ENCODE peak calls at places on chromosomes 13 and 19, in eight cellular contexts. One of them, this sample, is unnamed.

GRCh38 chr13:96229356-96229755 is 139.4 kb downstream of the HS6ST3 start:
- DNase-seq in ascending aorta: no peak
- DNase-seq in foreskin fibroblast: no peak
- DNase-seq in AG09319: no peak
- DNase-seq in cardiac fibroblast: peak
- DNase-seq in natural killer cell: no peak
- DNase-seq in HFF-Myc: no peak
- DNase-seq in Caco-2: no peak
- DNase-seq in this sample: no peak

GRCh38 chr13:106302011-106302410 is 233.5 kb downstream of the EFNB2 start:
- DNase-seq in ascending aorta: no peak
- DNase-seq in foreskin fibroblast: no peak
- DNase-seq in AG09319: no peak
- DNase-seq in cardiac fibroblast: no peak
- DNase-seq in natural killer cell: no peak
- DNase-seq in HFF-Myc: no peak
- DNase-seq in Caco-2: no peak
- DNase-seq in this sample: no peak

GRCh38 chr13:76820759-76821158 is 65.4 kb downstream of the KCTD12 start:
- DNase-seq in ascending aorta: no peak
- DNase-seq in foreskin fibroblast: peak
- DNase-seq in AG09319: peak
- DNase-seq in cardiac fibroblast: peak
- DNase-seq in natural killer cell: no peak
- DNase-seq in HFF-Myc: no peak
- DNase-seq in Caco-2: no peak
- DNase-seq in this sample: no peak

GRCh38 chr19:34808566-34808965 is 35.6 kb upstream of the ZNF599 start:
- DNase-seq in ascending aorta: no peak
- DNase-seq in foreskin fibroblast: peak
- DNase-seq in AG09319: no peak
- DNase-seq in cardiac fibroblast: peak
- DNase-seq in natural killer cell: no peak
- DNase-seq in HFF-Myc: peak
- DNase-seq in Caco-2: no peak
- DNase-seq in this sample: no peak

GRCh38 chr13:50123862-50124535 is 108.8 kb downstream of the KCNRG start:
- DNase-seq in ascending aorta: peak
- DNase-seq in foreskin fibroblast: peak
- DNase-seq in AG09319: peak
- DNase-seq in cardiac fibroblast: peak
- DNase-seq in natural killer cell: peak
- DNase-seq in HFF-Myc: peak
- DNase-seq in Caco-2: peak
- DNase-seq in this sample: peak

GRCh38 chr13:42594577-42595571 is 20.9 kb downstream of the TNFSF11 start:
- DNase-seq in ascending aorta: no peak
- DNase-seq in foreskin fibroblast: peak
- DNase-seq in AG09319: peak
- DNase-seq in cardiac fibroblast: peak
- DNase-seq in natural killer cell: peak
- DNase-seq in HFF-Myc: peak
- DNase-seq in Caco-2: peak
- DNase-seq in this sample: peak

GRCh38 chr19:41351339-41352245 is 2.1 kb downstream of the TGFB1 start:
- DNase-seq in ascending aorta: peak
- DNase-seq in foreskin fibroblast: peak
- DNase-seq in AG09319: no peak
- DNase-seq in cardiac fibroblast: peak
- DNase-seq in natural killer cell: peak
- DNase-seq in HFF-Myc: no peak
- DNase-seq in Caco-2: no peak
- DNase-seq in this sample: peak

GRCh38 chr19:52453324-52454094 is at the start of gene ZNF578:
- DNase-seq in ascending aorta: no peak
- DNase-seq in foreskin fibroblast: peak
- DNase-seq in AG09319: peak
- DNase-seq in cardiac fibroblast: peak
- DNase-seq in natural killer cell: peak
- DNase-seq in HFF-Myc: peak
- DNase-seq in Caco-2: no peak
- DNase-seq in this sample: peak

GRCh38 chr19:10353793-10354391 is 14.5 kb upstream of the ICAM3 start:
- DNase-seq in ascending aorta: no peak
- DNase-seq in foreskin fibroblast: peak
- DNase-seq in AG09319: no peak
- DNase-seq in cardiac fibroblast: peak
- DNase-seq in natural killer cell: no peak
- DNase-seq in HFF-Myc: no peak
- DNase-seq in Caco-2: peak
- DNase-seq in this sample: peak

GRCh38 chr19:35911790-35912189 is 3.7 kb upstream of the TYROBP start:
- DNase-seq in ascending aorta: no peak
- DNase-seq in foreskin fibroblast: no peak
- DNase-seq in AG09319: no peak
- DNase-seq in cardiac fibroblast: no peak
- DNase-seq in natural killer cell: no peak
- DNase-seq in HFF-Myc: no peak
- DNase-seq in Caco-2: no peak
- DNase-seq in this sample: no peak

GRCh38 chr13:20340759-20341161 is 108.6 kb upstream of the GJB6 start:
- DNase-seq in ascending aorta: no peak
- DNase-seq in foreskin fibroblast: no peak
- DNase-seq in AG09319: no peak
- DNase-seq in cardiac fibroblast: peak
- DNase-seq in natural killer cell: no peak
- DNase-seq in HFF-Myc: no peak
- DNase-seq in Caco-2: no peak
- DNase-seq in this sample: no peak

GRCh38 chr19:47094557-47095517 is 18.7 kb downstream of the ZC3H4 start:
- DNase-seq in ascending aorta: no peak
- DNase-seq in foreskin fibroblast: no peak
- DNase-seq in AG09319: no peak
- DNase-seq in cardiac fibroblast: no peak
- DNase-seq in natural killer cell: no peak
- DNase-seq in HFF-Myc: no peak
- DNase-seq in Caco-2: peak
- DNase-seq in this sample: peak

GRCh38 chr13:67574320-67575233 is 344.4 kb upstream of the PCDH9 start:
- DNase-seq in ascending aorta: no peak
- DNase-seq in foreskin fibroblast: peak
- DNase-seq in AG09319: no peak
- DNase-seq in cardiac fibroblast: peak
- DNase-seq in natural killer cell: no peak
- DNase-seq in HFF-Myc: no peak
- DNase-seq in Caco-2: no peak
- DNase-seq in this sample: no peak

GRCh38 chr19:23304238-23304637 is 54.0 kb upstream of the ZNF724 start:
- DNase-seq in ascending aorta: no peak
- DNase-seq in foreskin fibroblast: no peak
- DNase-seq in AG09319: no peak
- DNase-seq in cardiac fibroblast: no peak
- DNase-seq in natural killer cell: no peak
- DNase-seq in HFF-Myc: no peak
- DNase-seq in Caco-2: no peak
- DNase-seq in this sample: no peak

GRCh38 chr19:23309926-23310325 is 59.7 kb upstream of the ZNF724 start:
- DNase-seq in ascending aorta: no peak
- DNase-seq in foreskin fibroblast: no peak
- DNase-seq in AG09319: no peak
- DNase-seq in cardiac fibroblast: no peak
- DNase-seq in natural killer cell: no peak
- DNase-seq in HFF-Myc: no peak
- DNase-seq in Caco-2: no peak
- DNase-seq in this sample: no peak

GRCh38 chr19:23311551-23311950 is 61.4 kb upstream of the ZNF724 start:
- DNase-seq in ascending aorta: no peak
- DNase-seq in foreskin fibroblast: no peak
- DNase-seq in AG09319: no peak
- DNase-seq in cardiac fibroblast: no peak
- DNase-seq in natural killer cell: no peak
- DNase-seq in HFF-Myc: no peak
- DNase-seq in Caco-2: no peak
- DNase-seq in this sample: no peak

GRCh38 chr19:23310729-23311211 is 60.6 kb upstream of the ZNF724 start:
- DNase-seq in ascending aorta: no peak
- DNase-seq in foreskin fibroblast: no peak
- DNase-seq in AG09319: no peak
- DNase-seq in cardiac fibroblast: no peak
- DNase-seq in natural killer cell: no peak
- DNase-seq in HFF-Myc: no peak
- DNase-seq in Caco-2: no peak
- DNase-seq in this sample: no peak

DNA sequence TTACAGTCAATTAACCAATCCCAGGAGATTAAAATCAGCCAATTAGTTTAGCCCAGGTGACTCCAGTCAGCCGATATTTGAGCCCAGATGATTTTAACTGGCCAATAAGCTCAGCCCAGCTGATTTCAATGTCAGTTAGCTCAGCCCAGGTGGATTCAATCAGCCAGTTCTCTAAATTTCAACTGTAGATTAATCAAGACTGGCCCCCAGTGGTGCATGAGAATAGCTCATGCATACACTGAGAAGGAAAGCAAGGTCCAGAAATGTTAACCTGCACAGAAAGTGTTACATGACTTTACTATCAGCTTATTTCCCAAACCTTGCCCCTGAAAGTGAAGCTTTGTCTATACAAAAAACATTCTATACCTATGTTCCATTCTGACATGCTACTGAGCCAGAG is 55.4 kb upstream of the ZNF724 start:
- DNase-seq in ascending aorta: no peak
- DNase-seq in foreskin fibroblast: no peak
- DNase-seq in AG09319: no peak
- DNase-seq in cardiac fibroblast: no peak
- DNase-seq in natural killer cell: no peak
- DNase-seq in HFF-Myc: no peak
- DNase-seq in Caco-2: no peak
- DNase-seq in this sample: no peak
- TF ChIP-seq CTCF in ascending aorta: no peak
- TF ChIP-seq CTCF in foreskin fibroblast: no peak
- TF ChIP-seq CTCF in AG09319: no peak
- TF ChIP-seq CTCF in cardiac fibroblast: no peak
- TF ChIP-seq CTCF in natural killer cell: no peak
- TF ChIP-seq CTCF in HFF-Myc: no peak
- TF ChIP-seq CTCF in Caco-2: no peak
- TF ChIP-seq CTCF in this sample: no peak

DNA sequence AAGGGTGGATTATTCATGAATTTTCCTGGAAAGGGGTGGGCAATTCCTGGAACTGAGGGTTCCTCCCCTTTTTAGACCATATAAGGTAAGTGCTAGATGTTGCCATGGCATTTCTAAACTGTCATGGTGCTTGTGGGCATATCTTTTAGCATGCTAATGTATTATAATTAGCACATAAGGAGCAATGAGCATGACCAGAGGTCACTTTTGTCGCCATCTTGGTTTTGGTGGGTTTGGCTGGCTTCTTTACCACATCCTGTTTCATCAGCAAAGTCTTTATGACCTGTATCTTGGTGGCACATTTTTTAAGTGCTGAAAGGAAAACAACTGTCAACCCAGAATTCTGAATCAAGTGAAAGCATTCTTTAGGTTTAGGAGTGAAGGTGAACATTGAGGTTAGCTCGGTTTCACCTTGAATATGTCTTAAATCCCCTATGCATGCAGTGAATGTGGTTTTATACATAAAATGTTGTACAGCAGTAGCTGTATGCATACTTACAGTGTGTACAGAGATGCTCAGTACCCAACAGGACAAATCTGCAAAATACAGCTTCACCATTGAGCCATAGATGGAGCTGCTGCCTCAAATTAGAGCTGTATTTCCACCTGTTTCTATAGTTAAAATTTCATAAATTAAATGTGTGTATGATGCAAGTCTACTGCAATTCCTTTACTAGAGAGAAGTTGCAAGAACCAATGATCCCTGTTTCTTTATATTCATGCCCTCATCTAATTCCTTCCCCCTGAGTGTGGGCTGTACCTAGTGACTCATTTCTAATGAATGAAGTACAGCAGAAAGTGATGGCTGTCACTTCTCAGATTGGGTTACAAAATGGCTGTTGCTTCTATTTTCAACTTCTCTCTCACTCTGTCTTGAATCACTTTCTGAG is 25.3 kb upstream of the IGSF23 start:
- DNase-seq in ascending aorta: no peak
- DNase-seq in foreskin fibroblast: peak
- DNase-seq in AG09319: peak
- DNase-seq in cardiac fibroblast: peak
- DNase-seq in natural killer cell: no peak
- DNase-seq in HFF-Myc: peak
- DNase-seq in Caco-2: no peak
- DNase-seq in this sample: no peak
- TF ChIP-seq CTCF in ascending aorta: no peak
- TF ChIP-seq CTCF in foreskin fibroblast: peak
- TF ChIP-seq CTCF in AG09319: peak
- TF ChIP-seq CTCF in cardiac fibroblast: peak
- TF ChIP-seq CTCF in natural killer cell: no peak
- TF ChIP-seq CTCF in HFF-Myc: no peak
- TF ChIP-seq CTCF in Caco-2: no peak
- TF ChIP-seq CTCF in this sample: no peak

GRCh38 chr19:38303517-38304351 is at the start of gene C19orf33:
- DNase-seq in ascending aorta: no peak
- DNase-seq in foreskin fibroblast: no peak
- DNase-seq in AG09319: no peak
- DNase-seq in cardiac fibroblast: peak
- DNase-seq in natural killer cell: no peak
- DNase-seq in HFF-Myc: no peak
- DNase-seq in Caco-2: peak
- DNase-seq in this sample: no peak
- TF ChIP-seq CTCF in ascending aorta: no peak
- TF ChIP-seq CTCF in foreskin fibroblast: no peak
- TF ChIP-seq CTCF in AG09319: no peak
- TF ChIP-seq CTCF in cardiac fibroblast: no peak
- TF ChIP-seq CTCF in natural killer cell: no peak
- TF ChIP-seq CTCF in HFF-Myc: no peak
- TF ChIP-seq CTCF in Caco-2: no peak
- TF ChIP-seq CTCF in this sample: no peak

DNA sequence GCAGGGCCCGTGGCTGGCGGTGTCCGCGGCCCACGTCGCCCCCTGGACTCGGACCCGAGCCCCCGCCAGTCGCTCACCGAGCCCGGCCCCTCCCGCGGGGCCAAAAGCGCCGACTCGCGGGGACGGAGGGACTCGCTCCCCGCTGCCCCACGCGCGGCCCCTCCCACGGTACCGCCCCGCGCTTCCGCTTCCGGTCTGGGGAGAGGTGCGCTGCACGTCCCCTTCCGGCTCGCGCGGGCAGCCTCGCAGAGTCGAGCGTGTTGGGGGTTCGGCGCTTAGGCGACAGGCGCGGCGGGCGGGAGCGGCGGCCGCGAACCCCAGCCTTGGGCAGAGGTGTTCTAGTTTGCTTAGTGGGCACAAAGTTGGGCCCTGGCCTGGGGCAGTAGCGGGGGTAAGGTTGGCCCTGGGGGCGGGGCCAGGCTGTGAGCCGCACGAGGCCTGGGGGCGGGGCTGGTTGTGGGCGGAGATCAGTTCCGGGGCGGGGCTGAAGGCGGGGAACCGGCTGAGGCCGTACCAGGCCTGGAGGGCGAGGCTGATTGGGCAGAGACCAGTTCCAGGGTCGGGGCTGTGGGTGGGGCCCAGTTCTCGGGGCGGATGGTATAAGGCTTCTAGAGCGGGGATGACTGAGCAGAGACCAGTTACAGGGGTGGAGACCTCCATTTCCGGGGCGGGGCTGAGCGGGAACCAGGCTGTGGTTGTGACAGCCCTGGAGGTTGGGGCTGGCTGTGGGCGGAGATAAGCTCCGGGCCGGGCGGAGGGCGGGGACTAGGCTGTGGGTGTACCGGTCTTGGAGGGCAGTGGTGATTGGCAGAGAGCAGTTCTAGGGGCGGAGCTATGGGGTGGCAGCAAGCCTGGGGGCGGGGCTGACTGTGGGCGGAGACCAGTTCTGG is at the start of the genes MBD3L1 and ZNF558:
- DNase-seq in ascending aorta: peak
- DNase-seq in foreskin fibroblast: peak
- DNase-seq in AG09319: peak
- DNase-seq in cardiac fibroblast: peak
- DNase-seq in natural killer cell: peak
- DNase-seq in HFF-Myc: peak
- DNase-seq in Caco-2: peak
- DNase-seq in this sample: peak
- TF ChIP-seq CTCF in ascending aorta: peak
- TF ChIP-seq CTCF in foreskin fibroblast: no peak
- TF ChIP-seq CTCF in AG09319: no peak
- TF ChIP-seq CTCF in cardiac fibroblast: no peak
- TF ChIP-seq CTCF in natural killer cell: peak
- TF ChIP-seq CTCF in HFF-Myc: peak
- TF ChIP-seq CTCF in Caco-2: peak
- TF ChIP-seq CTCF in this sample: peak

This sample was measured in GM13977.